ENCODE peak calls at places on chromosomes 3 and 15, in seven cellular contexts. M is fibroblast of lung, R is Peyer's patch, Y is endodermal cell, B is BE2C, E is ovary, C is left ventricle myocardium inferior. K is an unnamed sample.
A peak's percentile ranks its signal among the peaks of the same experiment; 100 is the strongest.

GRCh38 chr3:101687142-101687931 is 819 bp upstream of the RPL24 start:
- DNase-seq in M (peak; percentile 60), R (no peak), Y (no peak), B (no peak), E (no peak), C (no peak), K (no peak)

GRCh38 chr3:159293493-159293892 is 491.6 kb downstream of the MFSD1 start:
- DNase-seq in M (no peak), R (no peak), Y (no peak), B (no peak), E (no peak), C (no peak), K (no peak)

GRCh38 chr3:167941234-167941995 is 154.3 kb downstream of the GOLIM4 start:
- DNase-seq in M (peak; percentile 96), R (no peak), Y (no peak), B (no peak), E (no peak), C (no peak), K (no peak)

GRCh38 chr3:25747033-25747432 is 36.2 kb downstream of the NGLY1 start:
- DNase-seq in M (peak; percentile 26), R (no peak), Y (no peak), B (no peak), E (no peak), C (no peak), K (no peak)

GRCh38 chr3:129123314-129124060 is 1.9 kb upstream of the RAB43 start:
- DNase-seq in M (no peak), R (peak; percentile 26), Y (peak; percentile 46), B (no peak), E (no peak), C (no peak), K (no peak)

GRCh38 chr3:143037867-143038266 is 36.5 kb downstream of the U2SURP start:
- DNase-seq in M (no peak), R (no peak), Y (no peak), B (no peak), E (no peak), C (no peak), K (no peak)

GRCh38 chr3:65751123-65751700 is 287.5 kb downstream of the MAGI1 start:
- DNase-seq in M (peak; percentile 13), R (no peak), Y (peak; percentile 89), B (peak; percentile 72), E (peak; percentile 38), C (peak; percentile 25), K (peak; percentile 66)

GRCh38 chr3:133038089-133038730 is at the start of gene TMEM108:
- DNase-seq in M (peak; percentile 44), R (peak; percentile 21), Y (peak; percentile 97), B (peak; percentile 99), E (peak; percentile 52), C (peak; percentile 78), K (peak; percentile 82)

GRCh38 chr3:94593531-94594150 is 530.8 kb downstream of the NSUN3 start:
- DNase-seq in M (no peak), R (no peak), Y (no peak), B (no peak), E (no peak), C (no peak), K (no peak)

GRCh38 chr3:155766206-155766605 is 21.3 kb upstream of the PLCH1 start:
- DNase-seq in M (peak; percentile 46), R (no peak), Y (no peak), B (no peak), E (no peak), C (no peak), K (no peak)

GRCh38 chr3:73674280-73674679 is 49.5 kb upstream of the PDZRN3 start:
- DNase-seq in M (peak; percentile 83), R (no peak), Y (no peak), B (no peak), E (no peak), C (no peak), K (no peak)

GRCh38 chr3:175002732-175003143 is 143.6 kb downstream of the NAALADL2 start:
- DNase-seq in M (peak; percentile 94), R (no peak), Y (no peak), B (no peak), E (no peak), C (no peak), K (no peak)

GRCh38 chr15:59157398-59157797 is 49.2 kb upstream of the LDHAL6B start:
- DNase-seq in M (no peak), R (no peak), Y (no peak), B (no peak), E (no peak), C (no peak), K (no peak)

GRCh38 chr15:59152694-59153450 is 47.9 kb downstream of the CCNB2 start:
- DNase-seq in M (no peak), R (no peak), Y (no peak), B (no peak), E (no peak), C (no peak), K (no peak)

GRCh38 chr15:59153466-59153865 is 48.5 kb downstream of the CCNB2 start:
- DNase-seq in M (no peak), R (no peak), Y (no peak), B (no peak), E (no peak), C (no peak), K (no peak)

GRCh38 chr15:59157840-59158700 is 48.6 kb upstream of the LDHAL6B start:
- DNase-seq in M (no peak), R (no peak), Y (no peak), B (no peak), E (no peak), C (no peak), K (no peak)

DNA sequence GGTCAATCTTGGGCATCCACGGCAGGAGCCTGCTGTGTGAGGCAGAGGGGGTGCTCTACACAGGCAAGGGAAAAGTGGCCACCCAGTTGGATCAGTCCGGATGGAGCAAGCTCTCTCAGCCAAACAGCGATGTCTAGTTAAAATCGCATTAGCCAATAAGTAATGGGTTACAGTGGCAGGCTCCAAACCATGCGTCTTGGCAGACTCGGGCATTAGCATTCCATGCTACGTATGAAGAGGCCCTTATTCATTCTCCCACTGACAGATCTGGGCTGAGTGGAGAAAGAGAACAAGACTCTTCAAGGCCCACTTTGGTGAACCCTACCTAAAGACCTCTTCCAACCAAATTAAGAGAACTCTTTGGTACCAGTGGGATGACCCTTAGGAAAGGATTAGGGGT is 49.3 kb downstream of the CCNB2 start:
- DNase-seq in M (no peak), R (no peak), Y (no peak), B (no peak), E (no peak), C (no peak), K (no peak)
- H3K36me3 ChIP-seq in M (peaks cover 14% of the 10 kb centered on the region), R (peaks cover 94% of the 10 kb centered on the region), Y (peaks cover 28% of the 10 kb centered on the region), B (no peaks in the 10 kb centered on the region), E (no peaks in the 10 kb centered on the region), C (peaks cover 85% of the 10 kb centered on the region), K (no peaks in the 10 kb centered on the region)

GRCh38 chr3:67654832-67655152 is 380 bp upstream of the SUCLG2 start:
- DNase-seq in M (no peak), R (no peak), Y (no peak), B (no peak), E (no peak), C (no peak), K (no peak)

GRCh38 chr3:67655364-67656121 is 1.1 kb upstream of the SUCLG2 start:
- DNase-seq in M (no peak), R (peak; percentile 93), Y (no peak), B (peak; percentile 21), E (no peak), C (no peak), K (no peak)

GRCh38 chr3:67656614-67657013 is 2.2 kb upstream of the SUCLG2 start:
- DNase-seq in M (no peak), R (no peak), Y (no peak), B (no peak), E (no peak), C (no peak), K (no peak)

GRCh38 chr3:67653425-67654098 is 850 bp downstream of the SUCLG2 start:
- DNase-seq in M (peak; percentile 30), R (no peak), Y (no peak), B (no peak), E (no peak), C (no peak), K (no peak)

GRCh38 chr3:67654099-67654831 is at the start of gene SUCLG2:
- DNase-seq in M (peak; percentile 82), R (peak; percentile 87), Y (peak; percentile 95), B (peak; percentile 88), E (peak; percentile 92), C (peak; percentile 94), K (peak; percentile 94)
- TF ChIP-seq CTCF in M (no peak), R (no peak), Y (no peak), B (no peak), E (no peak), C (no peak), K (no peak)

GRCh38 chr15:80945605-80946004 is 44.0 kb downstream of the MESD start:
- DNase-seq in M (no peak), R (no peak), Y (no peak), B (no peak), E (no peak), C (no peak), K (no peak)

GRCh38 chr15:80950291-80951078 is 39.1 kb downstream of the MESD start:
- DNase-seq in M (no peak), R (no peak), Y (no peak), B (no peak), E (no peak), C (no peak), K (no peak)

GRCh38 chr15:80946576-80946975 is 43.0 kb downstream of the MESD start:
- DNase-seq in M (no peak), R (no peak), Y (no peak), B (no peak), E (no peak), C (no peak), K (no peak)

GRCh38 chr15:80949756-80950155 is 39.9 kb downstream of the MESD start:
- DNase-seq in M (no peak), R (no peak), Y (no peak), B (no peak), E (no peak), C (no peak), K (no peak)

DNA sequence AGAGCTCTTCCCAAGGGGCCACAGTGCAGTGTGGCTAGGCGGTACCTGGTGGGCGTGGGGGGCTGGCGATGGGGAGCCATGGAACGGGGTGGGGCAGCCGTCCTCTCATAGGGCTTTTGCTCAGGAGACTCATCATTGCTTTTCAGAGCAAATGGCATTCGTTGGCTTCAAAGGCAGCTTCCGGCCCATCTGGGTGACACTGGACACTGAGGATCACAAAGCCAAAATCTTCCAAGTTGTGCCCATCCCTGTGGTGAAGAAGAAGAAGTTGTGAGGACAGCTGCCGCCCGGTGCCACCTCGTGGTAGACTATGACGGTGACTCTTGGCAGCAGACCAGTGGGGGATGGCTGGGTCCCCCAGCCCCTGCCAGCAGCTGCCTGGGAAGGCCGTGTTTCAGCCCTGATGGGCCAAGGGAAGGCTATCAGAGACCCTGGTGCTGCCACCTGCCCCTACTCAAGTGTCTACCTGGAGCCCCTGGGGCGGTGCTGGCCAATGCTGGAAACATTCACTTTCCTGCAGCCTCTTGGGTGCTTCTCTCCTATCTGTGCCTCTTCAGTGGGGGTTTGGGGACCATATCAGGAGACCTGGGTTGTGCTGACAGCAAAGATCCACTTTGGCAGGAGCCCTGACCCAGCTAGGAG is 40.8 kb downstream of the MESD start:
- DNase-seq in M (no peak), R (no peak), Y (no peak), B (no peak), E (no peak), C (no peak), K (no peak)
- H3K36me3 ChIP-seq in M (peaks cover 34% of the 10 kb centered on the region), R (peaks cover 45% of the 10 kb centered on the region), Y (peaks cover 43% of the 10 kb centered on the region), B (peaks cover 13% of the 10 kb centered on the region), E (no peaks in the 10 kb centered on the region), C (peaks cover 74% of the 10 kb centered on the region), K (peaks cover 15% of the 10 kb centered on the region)

GRCh38 chr15:71752604-71753289 is 57.6 kb upstream of the NR2E3 start:
- DNase-seq in M (peak; percentile 98), R (no peak), Y (peak; percentile 78), B (peak; percentile 47), E (no peak), C (no peak), K (peak; percentile 54)
- TF ChIP-seq CTCF in M (peak; percentile 67), R (peak; percentile 83), Y (peak; percentile 83), B (peak; percentile 65), E (no peak), C (peak; percentile 58), K (peak; percentile 66)